ENCODE peak calls at places on chromosome 9, in six cellular contexts. One of them, this sample, is unnamed.

GRCh38 chr9:137317021-137317978 is 15.2 kb upstream of the NRARP start:
- DNase-seq in naive thymus-derived CD4-positive, alpha-beta T cell: no peak
- DNase-seq in GM19239: no peak
- DNase-seq in Peyer's patch: peak; percentile 38
- DNase-seq in adrenal gland: no peak
- DNase-seq in fibroblast of pulmonary artery: no peak
- DNase-seq in this sample: no peak

GRCh38 chr9:33135086-33135958 is 31.8 kb downstream of the B4GALT1 start:
- DNase-seq in naive thymus-derived CD4-positive, alpha-beta T cell: no peak
- DNase-seq in GM19239: no peak
- DNase-seq in Peyer's patch: peak; percentile 44
- DNase-seq in adrenal gland: peak; percentile 84
- DNase-seq in fibroblast of pulmonary artery: no peak
- DNase-seq in this sample: no peak

GRCh38 chr9:4144869-4145268 is 155.0 kb downstream of the GLIS3 start:
- DNase-seq in naive thymus-derived CD4-positive, alpha-beta T cell: no peak
- DNase-seq in GM19239: no peak
- DNase-seq in Peyer's patch: no peak
- DNase-seq in adrenal gland: no peak
- DNase-seq in fibroblast of pulmonary artery: no peak
- DNase-seq in this sample: no peak

GRCh38 chr9:37292896-37293295 is 129.6 kb upstream of the GRHPR start:
- DNase-seq in naive thymus-derived CD4-positive, alpha-beta T cell: no peak
- DNase-seq in GM19239: no peak
- DNase-seq in Peyer's patch: no peak
- DNase-seq in adrenal gland: no peak
- DNase-seq in fibroblast of pulmonary artery: no peak
- DNase-seq in this sample: no peak

GRCh38 chr9:124008855-124009834 is 2.4 kb upstream of the LHX2 start:
- DNase-seq in naive thymus-derived CD4-positive, alpha-beta T cell: no peak
- DNase-seq in GM19239: no peak
- DNase-seq in Peyer's patch: no peak
- DNase-seq in adrenal gland: no peak
- DNase-seq in fibroblast of pulmonary artery: no peak
- DNase-seq in this sample: no peak

GRCh38 chr9:126240835-126241234 is 85.8 kb upstream of the MVB12B start:
- DNase-seq in naive thymus-derived CD4-positive, alpha-beta T cell: no peak
- DNase-seq in GM19239: no peak
- DNase-seq in Peyer's patch: no peak
- DNase-seq in adrenal gland: no peak
- DNase-seq in fibroblast of pulmonary artery: no peak
- DNase-seq in this sample: no peak

GRCh38 chr9:89313842-89314241 is 2.8 kb downstream of the CKS2 start:
- DNase-seq in naive thymus-derived CD4-positive, alpha-beta T cell: no peak
- DNase-seq in GM19239: no peak
- DNase-seq in Peyer's patch: no peak
- DNase-seq in adrenal gland: no peak
- DNase-seq in fibroblast of pulmonary artery: no peak
- DNase-seq in this sample: no peak

GRCh38 chr9:20316372-20316771 is 305.9 kb downstream of the MLLT3 start:
- DNase-seq in naive thymus-derived CD4-positive, alpha-beta T cell: no peak
- DNase-seq in GM19239: no peak
- DNase-seq in Peyer's patch: no peak
- DNase-seq in adrenal gland: no peak
- DNase-seq in fibroblast of pulmonary artery: no peak
- DNase-seq in this sample: no peak

GRCh38 chr9:107839371-107839770 is 349.8 kb upstream of the KLF4 start:
- DNase-seq in naive thymus-derived CD4-positive, alpha-beta T cell: no peak
- DNase-seq in GM19239: no peak
- DNase-seq in Peyer's patch: no peak
- DNase-seq in adrenal gland: no peak
- DNase-seq in fibroblast of pulmonary artery: no peak
- DNase-seq in this sample: no peak

GRCh38 chr9:15856591-15856990 is 303.7 kb downstream of the CCDC171 start:
- DNase-seq in naive thymus-derived CD4-positive, alpha-beta T cell: no peak
- DNase-seq in GM19239: no peak
- DNase-seq in Peyer's patch: no peak
- DNase-seq in adrenal gland: no peak
- DNase-seq in fibroblast of pulmonary artery: peak; percentile 22
- DNase-seq in this sample: no peak

GRCh38 chr9:20189871-20190270 is 401.0 kb upstream of the SLC24A2 start:
- DNase-seq in naive thymus-derived CD4-positive, alpha-beta T cell: no peak
- DNase-seq in GM19239: no peak
- DNase-seq in Peyer's patch: no peak
- DNase-seq in adrenal gland: no peak
- DNase-seq in fibroblast of pulmonary artery: no peak
- DNase-seq in this sample: no peak

GRCh38 chr9:115590016-115590415 is 472.1 kb upstream of the TNC start:
- DNase-seq in naive thymus-derived CD4-positive, alpha-beta T cell: no peak
- DNase-seq in GM19239: no peak
- DNase-seq in Peyer's patch: no peak
- DNase-seq in adrenal gland: peak; percentile 69
- DNase-seq in fibroblast of pulmonary artery: peak; percentile 97
- DNase-seq in this sample: no peak

GRCh38 chr9:4077499-4078102 is 222.3 kb downstream of the GLIS3 start:
- DNase-seq in naive thymus-derived CD4-positive, alpha-beta T cell: peak; percentile 2
- DNase-seq in GM19239: peak; percentile 10
- DNase-seq in Peyer's patch: peak; percentile 89
- DNase-seq in adrenal gland: peak; percentile 76
- DNase-seq in fibroblast of pulmonary artery: peak; percentile 93
- DNase-seq in this sample: no peak

GRCh38 chr9:124480621-124480981 is 26.6 kb downstream of the NR5A1 start:
- DNase-seq in naive thymus-derived CD4-positive, alpha-beta T cell: no peak
- DNase-seq in GM19239: peak; percentile 80
- DNase-seq in Peyer's patch: no peak
- DNase-seq in adrenal gland: peak; percentile 67
- DNase-seq in fibroblast of pulmonary artery: peak; percentile 9
- DNase-seq in this sample: no peak

This sample was measured in NCI-H187 treated with DMSO at 0.1 percent for 48 hours.